ENCODE peak calls at places on chromosome 20, in six cellular contexts. One of them, this sample, is unnamed.

GRCh38 chr20:46931699-46932098 is 37.1 kb downstream of the EYA2 start:
- DNase-seq in stomach: no peak
- DNase-seq in cardiac muscle cell: no peak
- DNase-seq in thoracic aorta: no peak
- DNase-seq in AG04450: no peak
- DNase-seq in small intestine: no peak
- DNase-seq in this sample: no peak

GRCh38 chr20:35773154-35773751 is 1.4 kb downstream of the PHF20 start:
- DNase-seq in stomach: peak; percentile 54
- DNase-seq in cardiac muscle cell: no peak
- DNase-seq in thoracic aorta: no peak
- DNase-seq in AG04450: no peak
- DNase-seq in small intestine: peak; percentile 24
- DNase-seq in this sample: no peak

GRCh38 chr20:63969851-63970713 is at the start of gene ZNF512B:
- DNase-seq in stomach: peak; percentile 73
- DNase-seq in cardiac muscle cell: peak; percentile 83
- DNase-seq in thoracic aorta: no peak
- DNase-seq in AG04450: no peak
- DNase-seq in small intestine: no peak
- DNase-seq in this sample: peak; percentile 76

GRCh38 chr20:12882832-12883506 is 125.8 kb upstream of the SPTLC3 start:
- DNase-seq in stomach: no peak
- DNase-seq in cardiac muscle cell: no peak
- DNase-seq in thoracic aorta: no peak
- DNase-seq in AG04450: peak; percentile 7
- DNase-seq in small intestine: no peak
- DNase-seq in this sample: no peak

GRCh38 chr20:53071833-53072232 is 99.7 kb downstream of the TSHZ2 start:
- DNase-seq in stomach: no peak
- DNase-seq in cardiac muscle cell: no peak
- DNase-seq in thoracic aorta: no peak
- DNase-seq in AG04450: no peak
- DNase-seq in small intestine: no peak
- DNase-seq in this sample: no peak

GRCh38 chr20:44810391-44811149 is at the start of gene RIMS4:
- DNase-seq in stomach: no peak
- DNase-seq in cardiac muscle cell: peak; percentile 79
- DNase-seq in thoracic aorta: no peak
- DNase-seq in AG04450: no peak
- DNase-seq in small intestine: no peak
- DNase-seq in this sample: peak; percentile 12

GRCh38 chr20:20411841-20412240 is 43.9 kb downstream of the INSM1 start:
- DNase-seq in stomach: no peak
- DNase-seq in cardiac muscle cell: no peak
- DNase-seq in thoracic aorta: no peak
- DNase-seq in AG04450: no peak
- DNase-seq in small intestine: no peak
- DNase-seq in this sample: no peak

GRCh38 chr20:23800865-23801264 is 25.7 kb downstream of the CST2 start:
- DNase-seq in stomach: no peak
- DNase-seq in cardiac muscle cell: no peak
- DNase-seq in thoracic aorta: no peak
- DNase-seq in AG04450: no peak
- DNase-seq in small intestine: no peak
- DNase-seq in this sample: no peak

GRCh38 chr20:58374906-58375760 is 13.9 kb upstream of the VAPB start:
- DNase-seq in stomach: no peak
- DNase-seq in cardiac muscle cell: peak; percentile 18
- DNase-seq in thoracic aorta: no peak
- DNase-seq in AG04450: no peak
- DNase-seq in small intestine: no peak
- DNase-seq in this sample: no peak

GRCh38 chr20:60976913-60977312 is 275.1 kb upstream of the CDH4 start:
- DNase-seq in stomach: no peak
- DNase-seq in cardiac muscle cell: no peak
- DNase-seq in thoracic aorta: no peak
- DNase-seq in AG04450: no peak
- DNase-seq in small intestine: no peak
- DNase-seq in this sample: no peak

DNA sequence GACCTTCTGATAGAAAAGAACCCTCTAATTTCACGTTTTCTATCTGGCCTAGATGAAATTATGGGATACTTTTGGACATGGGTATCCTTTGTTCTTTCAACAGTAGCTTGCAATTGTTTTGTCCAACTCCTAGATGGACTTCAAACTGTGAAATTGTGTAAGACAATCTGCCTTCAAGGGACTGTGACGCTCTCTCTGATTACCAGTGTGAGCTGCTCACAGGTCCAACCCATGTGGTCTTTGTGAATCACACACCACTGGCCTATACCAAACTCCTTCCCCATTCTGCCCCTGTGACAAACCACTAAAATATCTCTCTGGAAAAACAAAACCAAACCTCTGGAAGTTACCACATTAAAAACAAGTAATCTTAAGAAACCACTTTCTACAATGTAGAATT is 59.5 kb downstream of the NINL start:
- DNase-seq in stomach: no peak
- DNase-seq in cardiac muscle cell: no peak
- DNase-seq in thoracic aorta: peak; percentile 36
- DNase-seq in AG04450: peak; percentile 92
- DNase-seq in small intestine: no peak
- DNase-seq in this sample: no peak
- H3K4me3 ChIP-seq in stomach: no peak overlapping the region
- H3K4me3 ChIP-seq in cardiac muscle cell: no peak overlapping the region
- H3K4me3 ChIP-seq in thoracic aorta: no peak overlapping the region
- H3K4me3 ChIP-seq in AG04450: no peak overlapping the region
- H3K4me3 ChIP-seq in small intestine: no peak overlapping the region
- H3K4me3 ChIP-seq in this sample: no peak overlapping the region

DNA sequence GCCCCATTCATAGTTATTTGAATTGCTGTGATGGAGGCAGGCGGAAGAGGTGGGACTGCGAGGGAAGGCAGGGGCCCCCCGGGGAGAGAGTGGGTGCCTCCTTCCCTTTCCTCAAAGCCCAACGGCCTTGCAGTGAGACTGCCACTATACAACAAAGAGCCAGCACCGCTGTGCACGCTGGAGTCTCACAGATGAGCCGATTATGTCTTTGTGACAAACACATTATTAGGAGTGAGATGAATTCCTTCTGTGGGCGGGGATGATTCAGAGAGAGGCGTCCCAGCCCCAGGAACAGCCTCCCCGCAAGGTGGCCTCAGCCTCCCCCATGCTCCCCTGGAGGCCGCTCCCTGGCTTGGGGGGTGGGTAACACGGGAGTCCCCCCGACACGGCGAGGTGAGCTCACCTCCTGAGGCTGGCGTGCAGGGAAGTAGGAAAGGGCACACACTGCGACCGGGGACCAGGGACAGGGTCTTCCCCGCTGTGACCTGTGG is 26.7 kb downstream of the NTSR1 start:
- DNase-seq in stomach: no peak
- DNase-seq in cardiac muscle cell: no peak
- DNase-seq in thoracic aorta: no peak
- DNase-seq in AG04450: no peak
- DNase-seq in small intestine: no peak
- DNase-seq in this sample: no peak
- H3K27ac ChIP-seq in stomach: no peak overlapping the region
- H3K27ac ChIP-seq in cardiac muscle cell: no peak overlapping the region
- H3K27ac ChIP-seq in thoracic aorta: no peak overlapping the region
- H3K27ac ChIP-seq in AG04450: no peak overlapping the region
- H3K27ac ChIP-seq in small intestine: no peak overlapping the region
- H3K27ac ChIP-seq in this sample: no peak overlapping the region

GRCh38 chr20:17202668-17203067 is 24.2 kb upstream of the PCSK2 start:
- DNase-seq in stomach: no peak
- DNase-seq in cardiac muscle cell: peak; percentile 43
- DNase-seq in thoracic aorta: no peak
- DNase-seq in AG04450: no peak
- DNase-seq in small intestine: no peak
- DNase-seq in this sample: no peak
- H3K4me3 ChIP-seq in stomach: no peak overlapping the region
- H3K4me3 ChIP-seq in cardiac muscle cell: no peak overlapping the region
- H3K4me3 ChIP-seq in thoracic aorta: no peak overlapping the region
- H3K4me3 ChIP-seq in AG04450: no peak overlapping the region
- H3K4me3 ChIP-seq in small intestine: no peak overlapping the region
- H3K4me3 ChIP-seq in this sample: no peak overlapping the region

DNA sequence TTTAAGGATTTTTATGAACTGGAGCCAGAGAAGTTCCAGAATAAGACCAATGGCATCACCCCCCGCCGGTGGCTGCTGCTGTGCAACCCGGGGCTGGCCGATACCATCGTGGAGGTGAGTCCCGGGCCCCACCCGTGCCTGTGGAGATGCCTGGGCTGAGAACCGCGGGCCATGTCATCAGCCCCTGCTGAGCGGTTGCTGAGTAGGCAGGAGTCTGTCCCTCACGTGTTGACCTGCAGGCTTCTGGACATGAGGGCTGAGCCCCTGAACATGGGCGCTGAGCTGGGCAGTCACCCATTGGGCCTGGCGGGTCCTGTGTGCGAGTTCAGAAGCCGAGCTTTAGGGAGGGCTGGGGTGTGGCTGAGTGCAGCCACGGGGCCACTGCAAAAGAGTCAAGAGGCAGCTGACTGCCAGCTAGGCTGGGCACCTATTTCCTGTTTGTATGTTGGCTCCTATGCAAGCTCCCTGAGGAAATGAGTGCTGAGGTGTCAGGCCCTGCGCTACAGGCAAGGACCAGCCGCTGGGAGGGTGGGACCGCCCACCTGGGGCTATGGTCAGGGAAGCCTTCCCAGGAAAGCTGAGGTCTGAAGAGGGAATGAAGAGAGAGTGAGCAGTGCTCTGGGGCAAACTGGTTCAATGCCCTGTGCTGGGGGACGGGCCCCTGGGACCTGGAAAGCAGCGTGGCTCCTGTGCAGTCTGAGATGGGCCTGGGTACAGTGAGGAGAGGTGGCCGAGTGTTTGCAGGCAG is 34.3 kb downstream of the PYGB start:
- DNase-seq in stomach: peak; percentile 24
- DNase-seq in cardiac muscle cell: no peak
- DNase-seq in thoracic aorta: no peak
- DNase-seq in AG04450: no peak
- DNase-seq in small intestine: no peak
- DNase-seq in this sample: no peak
- H3K27ac ChIP-seq in stomach: no peak overlapping the region
- H3K27ac ChIP-seq in cardiac muscle cell: no peak overlapping the region
- H3K27ac ChIP-seq in thoracic aorta: no peak overlapping the region
- H3K27ac ChIP-seq in AG04450: no peak overlapping the region
- H3K27ac ChIP-seq in small intestine: peak overlapping the region; percentile 51
- H3K27ac ChIP-seq in this sample: no peak overlapping the region

GRCh38 chr20:3898639-3899038 is 9.5 kb downstream of the PANK2 start:
- DNase-seq in stomach: no peak
- DNase-seq in cardiac muscle cell: no peak
- DNase-seq in thoracic aorta: no peak
- DNase-seq in AG04450: no peak
- DNase-seq in small intestine: no peak
- DNase-seq in this sample: no peak

GRCh38 chr20:3902041-3902440 is 12.9 kb downstream of the PANK2 start:
- DNase-seq in stomach: no peak
- DNase-seq in cardiac muscle cell: no peak
- DNase-seq in thoracic aorta: no peak
- DNase-seq in AG04450: no peak
- DNase-seq in small intestine: no peak
- DNase-seq in this sample: no peak

GRCh38 chr20:3902446-3902845 is 13.3 kb downstream of the PANK2 start:
- DNase-seq in stomach: no peak
- DNase-seq in cardiac muscle cell: no peak
- DNase-seq in thoracic aorta: no peak
- DNase-seq in AG04450: no peak
- DNase-seq in small intestine: no peak
- DNase-seq in this sample: no peak

GRCh38 chr20:3900187-3900604 is 11.0 kb downstream of the PANK2 start:
- DNase-seq in stomach: no peak
- DNase-seq in cardiac muscle cell: no peak
- DNase-seq in thoracic aorta: no peak
- DNase-seq in AG04450: no peak
- DNase-seq in small intestine: no peak
- DNase-seq in this sample: no peak

DNA sequence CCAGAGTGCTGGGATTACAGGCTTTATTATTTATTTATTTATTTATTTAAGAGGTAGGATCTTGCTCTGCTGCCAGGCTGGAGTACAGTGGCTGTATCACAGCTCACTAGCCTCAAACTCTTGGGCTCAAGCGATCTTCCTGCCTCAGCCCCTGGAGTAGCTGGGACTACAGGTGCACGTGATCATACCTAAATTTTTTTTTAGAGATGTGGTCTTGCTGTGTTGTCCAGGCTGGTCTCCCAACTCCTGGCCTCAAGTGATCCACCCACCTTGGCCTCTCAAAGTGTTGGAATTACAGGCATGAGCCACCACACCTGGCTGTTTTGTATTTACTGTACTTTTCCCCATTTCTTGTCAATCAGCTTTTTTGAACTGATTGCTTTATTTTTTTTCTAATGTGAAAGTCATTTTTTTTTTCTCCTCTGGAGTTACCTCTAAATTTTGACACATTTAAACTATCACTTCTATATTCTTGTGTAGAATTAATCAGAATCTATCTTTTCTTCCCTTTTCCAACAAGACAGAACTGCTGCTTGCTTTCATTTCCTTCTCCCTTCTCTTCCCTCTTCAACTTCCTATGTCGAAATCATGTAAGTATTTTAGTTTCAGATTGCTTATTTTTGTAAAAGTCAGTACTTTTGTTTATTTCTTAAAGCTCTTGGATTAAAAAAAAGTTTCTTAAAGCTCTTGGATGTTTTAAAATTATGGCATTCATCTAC is 12.0 kb downstream of the PANK2 start:
- DNase-seq in stomach: no peak
- DNase-seq in cardiac muscle cell: no peak
- DNase-seq in thoracic aorta: no peak
- DNase-seq in AG04450: no peak
- DNase-seq in small intestine: no peak
- DNase-seq in this sample: no peak
- H3K4me3 ChIP-seq in stomach: no peak overlapping the region
- H3K4me3 ChIP-seq in cardiac muscle cell: no peak overlapping the region
- H3K4me3 ChIP-seq in thoracic aorta: peak overlapping the region; percentile 52
- H3K4me3 ChIP-seq in AG04450: no peak overlapping the region
- H3K4me3 ChIP-seq in small intestine: no peak overlapping the region
- H3K4me3 ChIP-seq in this sample: peak overlapping the region; percentile 0

This sample was measured in coronary artery.